ENCODE peak calls at places on chromosome 20, in eight cellular contexts. P is activated naive CD4-positive, alpha-beta T cell; B is iris pigment epithelial cell; W is activated CD8-positive, alpha-beta memory T cell treated with anti-CD3 and anti-CD28 coated beads, Interleukin-2, amount 10 ng/mL, durations not matched to agents 7 days and 5 days; F is GM20000; H is upper lobe of left lung; V is T-helper 2 cell; M is LoVo. C is an unnamed sample.

GRCh38 chr20:59010321-59010994 is 3.4 kb upstream of the CTSZ start:
- DNase-seq in M (no peak), F (no peak), W (no peak), P (no peak), H (no peak), B (no peak), V (no peak), C (no peak)

GRCh38 chr20:46898433-46898832 is 3.8 kb downstream of the EYA2 start:
- DNase-seq in H (no peak), P (no peak), M (no peak), B (no peak), W (no peak), V (no peak), F (no peak), C (no peak)

GRCh38 chr20:49614338-49615050 is 46.6 kb upstream of the PTGIS start:
- DNase-seq in M (no peak), V (no peak), P (no peak), W (no peak), B (no peak), F (no peak), H (no peak), C (no peak)

GRCh38 chr20:20820780-20821495 is 108.5 kb upstream of the RALGAPA2 start:
- DNase-seq in P (no peak), W (no peak), M (no peak), H (no peak), V (no peak), F (no peak), B (no peak), C (no peak)

GRCh38 chr20:63025534-63026331 is 19.0 kb upstream of the BHLHE23 start:
- DNase-seq in B (peak), V (no peak), F (peak), W (no peak), P (no peak), H (peak), M (no peak), C (no peak)

GRCh38 chr20:17571153-17571527 is 1.3 kb downstream of the DSTN start:
- DNase-seq in B (no peak), H (no peak), W (peak), F (peak), V (peak), P (no peak), M (no peak), C (no peak)

GRCh38 chr20:17825949-17826843 is 126.4 kb downstream of the BANF2 start:
- DNase-seq in M (no peak), H (no peak), B (no peak), V (peak), P (no peak), W (peak), F (peak), C (no peak)

GRCh38 chr20:15842872-15843271 is 730.4 kb downstream of the KIF16B start:
- DNase-seq in W (no peak), V (peak), F (peak), B (no peak), M (no peak), H (no peak), P (no peak), C (no peak)

GRCh38 chr20:1301031-1301529 is 27.9 kb downstream of the SDCBP2 start:
- DNase-seq in M (peak), P (no peak), W (peak), H (no peak), B (peak), V (peak), F (no peak), C (peak)

GRCh38 chr20:7985916-7986315 is 33.6 kb downstream of the TMX4 start:
- DNase-seq in M (no peak), W (no peak), F (no peak), P (no peak), B (no peak), V (no peak), H (no peak), C (no peak)

GRCh38 chr20:19407731-19408130 is 195.3 kb downstream of the SLC24A3 start:
- DNase-seq in M (peak), H (no peak), V (no peak), F (no peak), W (no peak), B (no peak), P (no peak), C (no peak)

GRCh38 chr20:6715350-6716063 is 52.0 kb upstream of the BMP2 start:
- DNase-seq in M (no peak), W (no peak), H (no peak), P (no peak), B (no peak), V (no peak), F (no peak), C (no peak)

GRCh38 chr20:1083431-1084080 is 34.8 kb upstream of the PSMF1 start:
- DNase-seq in V (peak), W (no peak), F (peak), H (no peak), M (no peak), B (peak), P (no peak), C (no peak)

GRCh38 chr20:58028123-58028522 is 200.3 kb downstream of the ANKRD60 start:
- DNase-seq in V (no peak), B (no peak), H (no peak), P (no peak), M (no peak), W (peak), F (no peak), C (no peak)

GRCh38 chr20:62473717-62474584 is 1.8 kb downstream of the GATA5 start:
- DNase-seq in P (no peak), W (no peak), V (no peak), F (no peak), M (no peak), H (peak), B (no peak), C (no peak)

GRCh38 chr20:44728835-44729342 is 13.7 kb downstream of the CCN5 start:
- DNase-seq in W (no peak), V (no peak), H (no peak), M (peak), F (no peak), P (no peak), B (peak), C (peak)